ENCODE peak calls at places on chromosome X, in four cellular contexts. One of them, this sample, is unnamed.

GRCh38 chrX:152892999-152893605 is 4.8 kb upstream of the ZNF185 start:
- DNase-seq in body of pancreas: no peak
- DNase-seq in Panc1: no peak
- DNase-seq in dorsolateral prefrontal cortex: no peak
- DNase-seq in this sample: no peak

GRCh38 chrX:22527302-22527701 is 254.6 kb downstream of the CBLL2 start:
- DNase-seq in body of pancreas: no peak
- DNase-seq in dorsolateral prefrontal cortex: no peak
- DNase-seq in Panc1: no peak
- DNase-seq in this sample: no peak

GRCh38 chrX:48972214-48973164 is 845 bp upstream of the KCND1 start:
- DNase-seq in dorsolateral prefrontal cortex: peak
- DNase-seq in body of pancreas: peak
- DNase-seq in Panc1: no peak
- DNase-seq in this sample: peak

GRCh38 chrX:114162068-114162735 is 421.7 kb upstream of the HTR2C start:
- DNase-seq in dorsolateral prefrontal cortex: no peak
- DNase-seq in body of pancreas: peak
- DNase-seq in Panc1: no peak
- DNase-seq in this sample: no peak

GRCh38 chrX:74421181-74422028 is at the start of gene SLC16A2:
- DNase-seq in dorsolateral prefrontal cortex: peak
- DNase-seq in body of pancreas: peak
- DNase-seq in Panc1: no peak
- DNase-seq in this sample: peak

GRCh38 chrX:54509401-54509800 is 13.4 kb upstream of the FGD1 start:
- DNase-seq in dorsolateral prefrontal cortex: no peak
- DNase-seq in body of pancreas: no peak
- DNase-seq in Panc1: no peak
- DNase-seq in this sample: no peak

GRCh38 chrX:150052226-150052625 is 113.9 kb upstream of the EOLA2 start:
- DNase-seq in Panc1: no peak
- DNase-seq in body of pancreas: no peak
- DNase-seq in dorsolateral prefrontal cortex: no peak
- DNase-seq in this sample: no peak

GRCh38 chrX:132480581-132481203 is 8.1 kb downstream of the MBNL3 start:
- DNase-seq in Panc1: no peak
- DNase-seq in dorsolateral prefrontal cortex: no peak
- DNase-seq in body of pancreas: peak
- DNase-seq in this sample: peak

GRCh38 chrX:3526749-3527148 is 180.3 kb upstream of the MXRA5 start:
- DNase-seq in dorsolateral prefrontal cortex: no peak
- DNase-seq in body of pancreas: no peak
- DNase-seq in Panc1: no peak
- DNase-seq in this sample: no peak

GRCh38 chrX:135977611-135978010 is 3.8 kb upstream of the MMGT1 start:
- DNase-seq in body of pancreas: no peak
- DNase-seq in Panc1: peak
- DNase-seq in dorsolateral prefrontal cortex: no peak
- DNase-seq in this sample: no peak

GRCh38 chrX:151488677-151489076 is 74.8 kb upstream of the PASD1 start:
- DNase-seq in dorsolateral prefrontal cortex: no peak
- DNase-seq in body of pancreas: no peak
- DNase-seq in Panc1: no peak
- DNase-seq in this sample: peak

GRCh38 chrX:106874075-106874474 is 29.1 kb downstream of the RIPPLY1 start:
- DNase-seq in body of pancreas: no peak
- DNase-seq in dorsolateral prefrontal cortex: no peak
- DNase-seq in Panc1: no peak
- DNase-seq in this sample: no peak
- TF ChIP-seq CTCF in body of pancreas: peak
- TF ChIP-seq CTCF in dorsolateral prefrontal cortex: peak
- TF ChIP-seq CTCF in Panc1: peak
- TF ChIP-seq CTCF in this sample: peak

GRCh38 chrX:6292599-6292998 is 63.9 kb upstream of the NLGN4X start:
- DNase-seq in Panc1: no peak
- DNase-seq in dorsolateral prefrontal cortex: no peak
- DNase-seq in body of pancreas: no peak
- DNase-seq in this sample: no peak
- TF ChIP-seq CTCF in Panc1: no peak
- TF ChIP-seq CTCF in dorsolateral prefrontal cortex: no peak
- TF ChIP-seq CTCF in body of pancreas: no peak
- TF ChIP-seq CTCF in this sample: no peak

GRCh38 chrX:45322382-45322781 is 121.7 kb upstream of the DIPK2B start:
- DNase-seq in dorsolateral prefrontal cortex: no peak
- DNase-seq in Panc1: peak
- DNase-seq in body of pancreas: peak
- DNase-seq in this sample: peak
- TF ChIP-seq CTCF in dorsolateral prefrontal cortex: peak
- TF ChIP-seq CTCF in Panc1: peak
- TF ChIP-seq CTCF in body of pancreas: peak
- TF ChIP-seq CTCF in this sample: no peak

DNA sequence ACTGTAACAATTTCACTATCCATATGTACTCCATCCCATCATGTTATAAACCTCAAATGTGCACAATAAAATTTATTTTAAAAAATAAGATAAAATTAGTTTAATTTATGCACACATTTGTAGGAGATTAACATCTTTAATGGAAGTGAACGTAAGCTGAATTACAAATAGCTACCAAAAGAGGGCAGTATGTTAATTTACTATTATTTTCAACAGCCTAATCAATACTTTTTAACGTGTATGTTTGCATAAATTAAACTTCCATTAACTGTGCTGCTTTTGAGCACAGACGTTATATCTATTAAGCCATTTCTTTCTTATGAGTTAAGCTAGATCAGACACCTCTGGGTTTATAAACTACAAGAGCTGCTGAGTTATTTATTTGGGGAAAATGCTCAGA is 56.5 kb upstream of the PHKA2 start:
- DNase-seq in Panc1: no peak
- DNase-seq in body of pancreas: no peak
- DNase-seq in dorsolateral prefrontal cortex: no peak
- DNase-seq in this sample: no peak
- TF ChIP-seq CTCF in Panc1: peak
- TF ChIP-seq CTCF in body of pancreas: peak
- TF ChIP-seq CTCF in dorsolateral prefrontal cortex: peak
- TF ChIP-seq CTCF in this sample: peak

DNA sequence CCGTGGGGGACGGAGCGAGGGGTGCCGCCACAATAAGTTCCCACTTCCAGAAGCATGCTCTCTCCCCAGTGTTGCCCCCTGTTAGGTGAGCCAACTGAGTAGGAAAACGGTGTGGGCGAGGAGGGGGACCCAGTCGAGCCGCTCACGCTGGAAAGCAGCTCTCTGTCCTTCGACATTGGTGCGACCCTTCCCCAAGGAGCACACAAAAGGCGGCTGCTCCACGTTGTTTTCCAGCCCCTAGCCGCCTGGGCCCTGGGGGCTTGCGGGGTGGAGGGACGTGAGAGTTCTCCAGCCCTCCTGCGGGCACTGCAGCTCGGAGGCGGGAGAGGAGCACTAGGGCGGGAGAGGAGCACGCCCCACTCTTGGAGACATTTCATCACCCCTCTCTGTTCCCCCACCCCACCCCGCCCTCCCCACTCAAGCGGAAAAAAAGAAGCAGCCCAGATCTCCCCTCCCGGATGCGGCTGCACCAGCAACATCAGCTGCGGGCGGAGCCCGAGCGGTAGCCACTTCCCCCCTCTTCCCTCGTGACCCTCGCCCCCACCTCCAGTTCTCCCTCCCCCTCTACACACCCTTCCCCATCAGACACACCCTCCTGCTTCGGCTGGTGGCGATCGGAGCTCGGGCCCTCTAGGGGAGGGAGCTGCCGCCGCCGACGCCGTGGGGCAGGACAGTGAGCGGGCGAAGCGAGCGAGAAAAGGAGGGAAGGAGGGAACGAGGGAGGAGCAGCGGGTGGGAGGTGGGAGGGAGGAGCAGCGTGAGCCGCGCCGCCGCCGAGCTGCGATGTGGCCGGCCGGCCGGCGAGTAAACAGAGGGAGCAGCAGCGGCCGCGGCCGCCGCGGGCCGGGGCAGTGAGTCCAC is at the start of gene DOCK11:
- DNase-seq in Panc1: no peak
- DNase-seq in body of pancreas: peak
- DNase-seq in dorsolateral prefrontal cortex: peak
- DNase-seq in this sample: peak
- TF ChIP-seq CTCF in Panc1: no peak
- TF ChIP-seq CTCF in body of pancreas: no peak
- TF ChIP-seq CTCF in dorsolateral prefrontal cortex: no peak
- TF ChIP-seq CTCF in this sample: no peak

GRCh38 chrX:153929576-153929975 is 3.5 kb upstream of the ARHGAP4 start:
- DNase-seq in body of pancreas: no peak
- DNase-seq in dorsolateral prefrontal cortex: no peak
- DNase-seq in Panc1: no peak
- DNase-seq in this sample: no peak

GRCh38 chrX:153926863-153927685 is 1.0 kb upstream of the ARHGAP4 start:
- DNase-seq in body of pancreas: peak
- DNase-seq in Panc1: no peak
- DNase-seq in dorsolateral prefrontal cortex: no peak
- DNase-seq in this sample: peak

GRCh38 chrX:153928846-153929245 is 2.8 kb upstream of the ARHGAP4 start:
- DNase-seq in body of pancreas: no peak
- DNase-seq in dorsolateral prefrontal cortex: no peak
- DNase-seq in Panc1: no peak
- DNase-seq in this sample: no peak

GRCh38 chrX:153927686-153927935 is 1.5 kb upstream of the ARHGAP4 start:
- DNase-seq in Panc1: no peak
- DNase-seq in dorsolateral prefrontal cortex: no peak
- DNase-seq in body of pancreas: no peak
- DNase-seq in this sample: no peak

GRCh38 chrX:153927936-153928760 is 2.1 kb upstream of the ARHGAP4 start:
- DNase-seq in dorsolateral prefrontal cortex: peak
- DNase-seq in Panc1: peak
- DNase-seq in body of pancreas: peak
- DNase-seq in this sample: peak
- TF ChIP-seq CTCF in dorsolateral prefrontal cortex: no peak
- TF ChIP-seq CTCF in Panc1: no peak
- TF ChIP-seq CTCF in body of pancreas: no peak
- TF ChIP-seq CTCF in this sample: no peak

GRCh38 chrX:140661657-140662056 is 47.9 kb upstream of the LINC00632 start:
- DNase-seq in Panc1: no peak
- DNase-seq in body of pancreas: no peak
- DNase-seq in dorsolateral prefrontal cortex: no peak
- DNase-seq in this sample: no peak
- TF ChIP-seq CTCF in Panc1: peak
- TF ChIP-seq CTCF in body of pancreas: no peak
- TF ChIP-seq CTCF in dorsolateral prefrontal cortex: peak
- TF ChIP-seq CTCF in this sample: no peak

GRCh38 chrX:69630147-69630546 is 14.2 kb downstream of the EDA start:
- DNase-seq in Panc1: no peak
- DNase-seq in dorsolateral prefrontal cortex: no peak
- DNase-seq in body of pancreas: no peak
- DNase-seq in this sample: no peak
- TF ChIP-seq CTCF in Panc1: no peak
- TF ChIP-seq CTCF in dorsolateral prefrontal cortex: no peak
- TF ChIP-seq CTCF in body of pancreas: no peak
- TF ChIP-seq CTCF in this sample: no peak

GRCh38 chrX:40150503-40150902 is 52.7 kb upstream of the BCOR start:
- DNase-seq in body of pancreas: no peak
- DNase-seq in Panc1: no peak
- DNase-seq in dorsolateral prefrontal cortex: no peak
- DNase-seq in this sample: no peak
- TF ChIP-seq CTCF in body of pancreas: no peak
- TF ChIP-seq CTCF in Panc1: no peak
- TF ChIP-seq CTCF in dorsolateral prefrontal cortex: no peak
- TF ChIP-seq CTCF in this sample: no peak